ENCODE peak calls at places on chromosomes 2 and 18, in six cellular contexts. One of them, this sample, is unnamed.

GRCh38 chr2:118979177-118979861 is 37.3 kb downstream of the MARCO start:
- DNase-seq in hepatocyte: no peak
- DNase-seq in kidney: no peak
- DNase-seq in GM23338: no peak
- DNase-seq in GM06990: no peak
- DNase-seq in mucosa of descending colon: no peak
- DNase-seq in this sample: no peak

GRCh38 chr2:2191110-2191707 is 139.9 kb downstream of the MYT1L start:
- DNase-seq in kidney: no peak
- DNase-seq in GM23338: no peak
- DNase-seq in GM06990: no peak
- DNase-seq in mucosa of descending colon: no peak
- DNase-seq in hepatocyte: peak
- DNase-seq in this sample: no peak

GRCh38 chr2:192245329-192245728 is 50.6 kb upstream of the TMEFF2 start:
- DNase-seq in GM06990: no peak
- DNase-seq in hepatocyte: no peak
- DNase-seq in mucosa of descending colon: no peak
- DNase-seq in GM23338: no peak
- DNase-seq in kidney: no peak
- DNase-seq in this sample: no peak

GRCh38 chr18:22106536-22107292 is 62.7 kb upstream of the GATA6 start:
- DNase-seq in kidney: no peak
- DNase-seq in GM06990: no peak
- DNase-seq in hepatocyte: peak
- DNase-seq in GM23338: no peak
- DNase-seq in mucosa of descending colon: peak
- DNase-seq in this sample: no peak

GRCh38 chr18:48230459-48231113 is 178.6 kb downstream of the ZBTB7C start:
- DNase-seq in GM06990: no peak
- DNase-seq in hepatocyte: peak
- DNase-seq in kidney: no peak
- DNase-seq in GM23338: peak
- DNase-seq in mucosa of descending colon: peak
- DNase-seq in this sample: peak

GRCh38 chr2:24382363-24383021 is 22.2 kb upstream of the ITSN2 start:
- DNase-seq in GM06990: peak
- DNase-seq in mucosa of descending colon: peak
- DNase-seq in GM23338: peak
- DNase-seq in hepatocyte: peak
- DNase-seq in kidney: no peak
- DNase-seq in this sample: peak

GRCh38 chr2:98039085-98039756 is 43.5 kb upstream of the TMEM131 start:
- DNase-seq in mucosa of descending colon: peak
- DNase-seq in kidney: no peak
- DNase-seq in GM23338: no peak
- DNase-seq in hepatocyte: no peak
- DNase-seq in GM06990: no peak
- DNase-seq in this sample: no peak

GRCh38 chr18:58954986-58955385 is 90.3 kb downstream of the ZNF532 start:
- DNase-seq in GM06990: no peak
- DNase-seq in hepatocyte: no peak
- DNase-seq in kidney: no peak
- DNase-seq in mucosa of descending colon: no peak
- DNase-seq in GM23338: no peak
- DNase-seq in this sample: no peak

GRCh38 chr2:56008661-56009411 is 85.3 kb upstream of the EFEMP1 start:
- DNase-seq in kidney: peak
- DNase-seq in GM06990: no peak
- DNase-seq in mucosa of descending colon: peak
- DNase-seq in hepatocyte: peak
- DNase-seq in GM23338: peak
- DNase-seq in this sample: peak

GRCh38 chr2:59296279-59296678 is 1055.2 kb upstream of the FANCL start:
- DNase-seq in hepatocyte: peak
- DNase-seq in mucosa of descending colon: no peak
- DNase-seq in GM06990: no peak
- DNase-seq in kidney: no peak
- DNase-seq in GM23338: no peak
- DNase-seq in this sample: no peak

GRCh38 chr2:232689152-232689910 is 7.8 kb upstream of the GIGYF2 start:
- DNase-seq in hepatocyte: no peak
- DNase-seq in GM23338: no peak
- DNase-seq in GM06990: no peak
- DNase-seq in kidney: no peak
- DNase-seq in mucosa of descending colon: peak
- DNase-seq in this sample: no peak

GRCh38 chr2:172299741-172300140 is 127.6 kb upstream of the ITGA6 start:
- DNase-seq in hepatocyte: no peak
- DNase-seq in GM23338: no peak
- DNase-seq in GM06990: no peak
- DNase-seq in mucosa of descending colon: peak
- DNase-seq in kidney: no peak
- DNase-seq in this sample: no peak

GRCh38 chr2:75002007-75002406 is 43.6 kb downstream of the POLE4 start:
- DNase-seq in GM06990: no peak
- DNase-seq in mucosa of descending colon: no peak
- DNase-seq in hepatocyte: peak
- DNase-seq in GM23338: no peak
- DNase-seq in kidney: no peak
- DNase-seq in this sample: no peak

GRCh38 chr2:21916934-21917522 is 793.3 kb downstream of the TDRD15 start:
- DNase-seq in GM06990: no peak
- DNase-seq in mucosa of descending colon: no peak
- DNase-seq in hepatocyte: peak
- DNase-seq in GM23338: no peak
- DNase-seq in kidney: no peak
- DNase-seq in this sample: no peak

GRCh38 chr2:208620487-208620978 is 213.9 kb downstream of the PTH2R start:
- DNase-seq in kidney: no peak
- DNase-seq in mucosa of descending colon: no peak
- DNase-seq in GM23338: no peak
- DNase-seq in hepatocyte: no peak
- DNase-seq in GM06990: no peak
- DNase-seq in this sample: no peak

GRCh38 chr2:225036431-225036830 is 5.8 kb downstream of the DOCK10 start:
- DNase-seq in mucosa of descending colon: no peak
- DNase-seq in GM06990: no peak
- DNase-seq in kidney: no peak
- DNase-seq in hepatocyte: no peak
- DNase-seq in GM23338: no peak
- DNase-seq in this sample: no peak

GRCh38 chr2:73907840-73908452 is 15.1 kb downstream of the ACTG2 start:
- DNase-seq in GM23338: peak
- DNase-seq in kidney: no peak
- DNase-seq in mucosa of descending colon: peak
- DNase-seq in GM06990: no peak
- DNase-seq in hepatocyte: peak
- DNase-seq in this sample: no peak

GRCh38 chr2:60586081-60586480 is 32.6 kb upstream of the BCL11A start:
- DNase-seq in GM06990: no peak
- DNase-seq in GM23338: no peak
- DNase-seq in hepatocyte: no peak
- DNase-seq in mucosa of descending colon: no peak
- DNase-seq in kidney: no peak
- DNase-seq in this sample: no peak

GRCh38 chr2:26008851-26009566 is 24.9 kb upstream of the RAB10 start:
- DNase-seq in GM23338: no peak
- DNase-seq in kidney: no peak
- DNase-seq in mucosa of descending colon: peak
- DNase-seq in GM06990: no peak
- DNase-seq in hepatocyte: peak
- DNase-seq in this sample: peak

GRCh38 chr2:74238879-74239278 is 40.5 kb downstream of the MTHFD2 start:
- DNase-seq in GM06990: no peak
- DNase-seq in kidney: no peak
- DNase-seq in hepatocyte: no peak
- DNase-seq in GM23338: no peak
- DNase-seq in mucosa of descending colon: no peak
- DNase-seq in this sample: no peak

GRCh38 chr2:88329815-88330603 is 122.5 kb downstream of the FOXI3 start:
- DNase-seq in kidney: no peak
- DNase-seq in hepatocyte: peak
- DNase-seq in GM06990: peak
- DNase-seq in GM23338: peak
- DNase-seq in mucosa of descending colon: no peak
- DNase-seq in this sample: peak

GRCh38 chr2:122530812-122531211 is 775.4 kb downstream of the TSN start:
- DNase-seq in GM23338: no peak
- DNase-seq in mucosa of descending colon: no peak
- DNase-seq in GM06990: peak
- DNase-seq in hepatocyte: no peak
- DNase-seq in kidney: no peak
- DNase-seq in this sample: no peak

GRCh38 chr2:190075623-190076022 is 13.1 kb upstream of the MSTN start:
- DNase-seq in GM23338: no peak
- DNase-seq in mucosa of descending colon: no peak
- DNase-seq in hepatocyte: no peak
- DNase-seq in GM06990: no peak
- DNase-seq in kidney: no peak
- DNase-seq in this sample: no peak

GRCh38 chr2:138502253-138503086 is 900 bp downstream of the SPOPL start:
- DNase-seq in kidney: no peak
- DNase-seq in mucosa of descending colon: no peak
- DNase-seq in GM06990: no peak
- DNase-seq in hepatocyte: peak
- DNase-seq in GM23338: peak
- DNase-seq in this sample: no peak

GRCh38 chr2:101132202-101132601 is 19.0 kb downstream of the TBC1D8 start:
- DNase-seq in hepatocyte: no peak
- DNase-seq in GM06990: no peak
- DNase-seq in GM23338: no peak
- DNase-seq in kidney: no peak
- DNase-seq in mucosa of descending colon: no peak
- DNase-seq in this sample: no peak

GRCh38 chr2:24049485-24050021 is at the start of gene FKBP1B:
- DNase-seq in GM06990: peak
- DNase-seq in kidney: peak
- DNase-seq in mucosa of descending colon: peak
- DNase-seq in hepatocyte: peak
- DNase-seq in GM23338: peak
- DNase-seq in this sample: no peak

GRCh38 chr2:140892429-140892828 is 1238.4 kb downstream of the LRP1B start:
- DNase-seq in GM06990: no peak
- DNase-seq in kidney: no peak
- DNase-seq in hepatocyte: no peak
- DNase-seq in GM23338: no peak
- DNase-seq in mucosa of descending colon: no peak
- DNase-seq in this sample: no peak

GRCh38 chr2:226066873-226067272 is 667.4 kb downstream of the NYAP2 start:
- DNase-seq in kidney: no peak
- DNase-seq in hepatocyte: no peak
- DNase-seq in mucosa of descending colon: no peak
- DNase-seq in GM23338: no peak
- DNase-seq in GM06990: no peak
- DNase-seq in this sample: no peak
- TF ChIP-seq CTCF in kidney: no peak
- TF ChIP-seq CTCF in hepatocyte: no peak
- TF ChIP-seq CTCF in mucosa of descending colon: no peak
- TF ChIP-seq CTCF in GM23338: no peak
- TF ChIP-seq CTCF in GM06990: no peak
- TF ChIP-seq CTCF in this sample: no peak

GRCh38 chr2:174595904-174596397 is 1.7 kb downstream of the WIPF1 start:
- DNase-seq in mucosa of descending colon: no peak
- DNase-seq in GM06990: no peak
- DNase-seq in hepatocyte: no peak
- DNase-seq in GM23338: no peak
- DNase-seq in kidney: no peak
- DNase-seq in this sample: no peak
- H3K4me3 ChIP-seq in mucosa of descending colon: no peak
- H3K4me3 ChIP-seq in GM06990: peak
- H3K4me3 ChIP-seq in hepatocyte: no peak
- H3K4me3 ChIP-seq in GM23338: no peak
- H3K4me3 ChIP-seq in kidney: no peak
- H3K4me3 ChIP-seq in this sample: no peak

GRCh38 chr2:217157581-217157980 is 297.7 kb upstream of the TNP1 start:
- DNase-seq in GM06990: no peak
- DNase-seq in mucosa of descending colon: no peak
- DNase-seq in hepatocyte: no peak
- DNase-seq in kidney: no peak
- DNase-seq in GM23338: no peak
- DNase-seq in this sample: no peak

GRCh38 chr2:217158906-217159305 is 299.0 kb upstream of the TNP1 start:
- DNase-seq in hepatocyte: no peak
- DNase-seq in GM06990: no peak
- DNase-seq in mucosa of descending colon: no peak
- DNase-seq in GM23338: no peak
- DNase-seq in kidney: no peak
- DNase-seq in this sample: no peak

GRCh38 chr2:217160103-217160502 is 300.2 kb upstream of the TNP1 start:
- DNase-seq in GM23338: no peak
- DNase-seq in hepatocyte: no peak
- DNase-seq in kidney: no peak
- DNase-seq in mucosa of descending colon: no peak
- DNase-seq in GM06990: no peak
- DNase-seq in this sample: no peak

GRCh38 chr2:217153433-217153997 is 293.7 kb upstream of the TNP1 start:
- DNase-seq in kidney: no peak
- DNase-seq in mucosa of descending colon: no peak
- DNase-seq in GM06990: no peak
- DNase-seq in hepatocyte: no peak
- DNase-seq in GM23338: no peak
- DNase-seq in this sample: no peak

GRCh38 chr2:217156801-217157200 is 296.9 kb upstream of the TNP1 start:
- DNase-seq in GM23338: no peak
- DNase-seq in mucosa of descending colon: no peak
- DNase-seq in hepatocyte: no peak
- DNase-seq in GM06990: no peak
- DNase-seq in kidney: no peak
- DNase-seq in this sample: no peak
- TF ChIP-seq CTCF in GM23338: no peak
- TF ChIP-seq CTCF in mucosa of descending colon: no peak
- TF ChIP-seq CTCF in hepatocyte: no peak
- TF ChIP-seq CTCF in GM06990: no peak
- TF ChIP-seq CTCF in kidney: no peak
- TF ChIP-seq CTCF in this sample: no peak

DNA sequence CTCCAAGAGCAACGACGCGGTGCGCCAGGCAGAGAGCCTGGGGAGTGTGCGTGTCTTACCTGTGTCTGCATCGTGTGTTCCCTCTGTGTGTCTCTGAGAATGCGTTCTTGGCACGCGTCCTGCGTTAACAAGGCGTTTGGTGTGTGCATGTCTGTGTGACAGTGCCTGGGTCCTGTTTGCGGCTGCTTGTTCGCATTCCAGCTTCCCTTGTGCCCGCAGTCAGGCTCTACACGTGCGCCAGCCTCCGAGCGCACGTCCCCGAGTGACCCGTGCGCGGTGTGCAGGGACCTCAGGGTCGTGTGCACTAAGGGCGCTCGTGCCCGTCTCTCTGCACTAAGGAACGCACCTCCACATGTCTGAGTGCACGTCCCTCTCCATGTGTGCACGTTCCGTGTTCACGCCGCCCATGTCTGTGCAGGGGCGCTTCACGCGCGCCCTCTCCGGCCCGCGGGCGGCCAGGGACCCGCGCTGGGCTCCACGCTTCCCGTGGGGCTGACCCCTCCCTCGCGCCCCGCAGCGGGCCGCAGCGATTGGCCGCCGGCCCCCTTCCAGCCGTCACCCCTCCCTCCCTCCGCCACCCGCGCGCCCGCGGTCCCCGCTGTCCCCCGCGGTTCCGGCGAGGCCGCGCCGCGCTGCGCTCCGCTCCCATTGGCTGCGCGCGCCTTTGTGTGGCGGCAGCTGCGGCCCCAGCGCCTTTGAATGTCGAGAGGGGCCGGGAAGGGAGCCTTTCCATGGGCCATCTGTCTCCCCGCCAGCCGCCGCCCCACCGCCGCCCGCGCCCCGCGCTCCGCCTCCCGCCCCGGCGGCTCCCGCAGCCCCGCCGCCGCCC is 229.4 kb downstream of the HAUS1 start:
- DNase-seq in GM06990: no peak
- DNase-seq in mucosa of descending colon: no peak
- DNase-seq in hepatocyte: peak
- DNase-seq in kidney: no peak
- DNase-seq in GM23338: peak
- DNase-seq in this sample: no peak
- H3K4me3 ChIP-seq in GM06990: no peak
- H3K4me3 ChIP-seq in mucosa of descending colon: no peak
- H3K4me3 ChIP-seq in hepatocyte: peak
- H3K4me3 ChIP-seq in kidney: peak
- H3K4me3 ChIP-seq in GM23338: peak
- H3K4me3 ChIP-seq in this sample: peak